ENCODE peak calls at places on chromosomes 7 and 10, in five cellular contexts. Y, T, U, C and I are unnamed samples.
A peak's percentile ranks its signal among the peaks of the same experiment; 100 is the strongest.

GRCh38 chr10:73774637-73775036 is 7.2 kb upstream of the CHCHD1 start:
- DNase-seq in Y (peak; percentile 43), T (peak; percentile 31), U (no peak), C (peak; percentile 47), I (peak; percentile 28)

GRCh38 chr10:106502651-106503050 is 661.9 kb downstream of the SORCS1 start:
- DNase-seq in Y (no peak), T (no peak), U (no peak), C (no peak), I (no peak)

GRCh38 chr10:75191821-75192568 is 18.6 kb upstream of the VDAC2 start:
- DNase-seq in Y (peak; percentile 96), T (peak; percentile 91), U (no peak), C (peak; percentile 97), I (peak; percentile 85)

GRCh38 chr7:104931181-104931781 is 82.7 kb upstream of the KMT2E start:
- DNase-seq in Y (no peak), T (no peak), U (no peak), C (no peak), I (no peak)

GRCh38 chr7:76086070-76086469 is 38.2 kb downstream of the MDH2 start:
- DNase-seq in Y (peak; percentile 65), T (peak; percentile 44), U (no peak), C (no peak), I (peak; percentile 66)

GRCh38 chr7:123679614-123680013 is 23.9 kb downstream of the LMOD2 start:
- DNase-seq in Y (no peak), T (no peak), U (no peak), C (no peak), I (no peak)

GRCh38 chr10:26503911-26504310 is 65.8 kb downstream of the APBB1IP start:
- DNase-seq in Y (no peak), T (no peak), U (no peak), C (peak; percentile 28), I (no peak)

GRCh38 chr10:103394180-103394579 is 2.1 kb downstream of the ATP5MK start:
- DNase-seq in Y (peak; percentile 20), T (peak; percentile 50), U (no peak), C (no peak), I (no peak)

GRCh38 chr7:150388306-150388705 is 9.2 kb downstream of the ZNF775 start:
- DNase-seq in Y (no peak), T (no peak), U (no peak), C (no peak), I (no peak)

DNA sequence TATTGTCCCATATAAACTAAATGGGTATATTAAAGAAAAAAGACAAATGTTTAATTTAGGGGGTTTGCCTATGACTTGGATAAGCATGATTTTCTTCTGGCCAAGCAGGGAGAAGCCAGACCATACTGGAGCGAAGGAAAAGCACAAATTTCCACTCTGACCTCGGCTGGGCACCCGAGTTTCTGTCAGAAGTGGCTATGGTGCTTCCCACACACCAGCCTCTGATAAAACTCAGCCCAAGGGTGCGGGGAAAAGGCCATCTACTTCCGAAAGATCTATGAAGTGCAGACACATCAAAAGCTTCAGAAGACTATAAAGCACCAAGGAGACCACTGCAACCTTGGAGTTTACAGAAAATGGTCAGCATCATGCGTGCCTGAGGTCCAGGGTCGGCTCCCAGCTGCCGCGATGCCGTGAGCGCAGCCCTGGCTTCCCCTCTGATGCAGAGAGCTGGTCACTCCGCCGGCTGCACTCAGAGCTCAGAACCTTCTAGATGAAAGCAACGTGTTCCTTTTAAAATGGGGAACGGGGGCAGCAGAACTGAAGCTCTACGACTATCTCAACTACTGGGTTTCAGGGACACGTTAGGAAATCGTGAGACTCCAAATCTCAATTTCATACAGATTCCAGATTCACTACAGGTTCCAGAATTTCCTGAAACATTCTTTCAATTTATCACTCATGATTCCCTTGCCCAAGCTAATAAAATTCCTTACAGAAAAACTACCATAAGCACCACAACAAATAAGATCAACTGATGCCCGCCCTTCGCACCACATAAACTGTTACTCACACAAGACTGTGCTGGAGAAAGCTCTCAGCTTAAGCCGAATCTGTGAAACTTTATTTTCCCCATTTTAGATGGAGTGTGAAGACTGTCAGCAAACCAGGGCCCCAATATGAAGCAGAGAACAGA is 84.5 kb downstream of the DIP2C start:
- DNase-seq in Y (no peak), T (no peak), U (no peak), C (no peak), I (no peak)
- H3K27ac ChIP-seq in Y (no peak overlapping the region), T (no peak overlapping the region), U (no peak overlapping the region), C (no peak overlapping the region), I (no peak overlapping the region)

GRCh38 chr10:66637273-66638036 is 288.4 kb upstream of the LRRTM3 start:
- DNase-seq in Y (no peak), T (peak; percentile 10), U (no peak), C (peak; percentile 1), I (peak; percentile 28)

GRCh38 chr10:66642217-66642616 is 283.6 kb upstream of the LRRTM3 start:
- DNase-seq in Y (no peak), T (peak; percentile 20), U (no peak), C (no peak), I (peak; percentile 51)

GRCh38 chr10:66639351-66639750 is 286.5 kb upstream of the LRRTM3 start:
- DNase-seq in Y (no peak), T (peak; percentile 60), U (no peak), C (no peak), I (peak; percentile 21)
- H3K4me2 ChIP-seq in Y (no peak overlapping the region), T (no peak overlapping the region), U (no peak overlapping the region), C (no peak overlapping the region), I (peak overlapping the region; percentile 30)

GRCh38 chr7:12696001-12696400 is 8.6 kb downstream of the ARL4A start:
- DNase-seq in Y (no peak), T (no peak), U (no peak), C (no peak), I (peak; percentile 66)
- H3K27ac ChIP-seq in Y (no peak overlapping the region), T (no peak overlapping the region), U (no peak overlapping the region), C (no peak overlapping the region), I (no peak overlapping the region)

DNA sequence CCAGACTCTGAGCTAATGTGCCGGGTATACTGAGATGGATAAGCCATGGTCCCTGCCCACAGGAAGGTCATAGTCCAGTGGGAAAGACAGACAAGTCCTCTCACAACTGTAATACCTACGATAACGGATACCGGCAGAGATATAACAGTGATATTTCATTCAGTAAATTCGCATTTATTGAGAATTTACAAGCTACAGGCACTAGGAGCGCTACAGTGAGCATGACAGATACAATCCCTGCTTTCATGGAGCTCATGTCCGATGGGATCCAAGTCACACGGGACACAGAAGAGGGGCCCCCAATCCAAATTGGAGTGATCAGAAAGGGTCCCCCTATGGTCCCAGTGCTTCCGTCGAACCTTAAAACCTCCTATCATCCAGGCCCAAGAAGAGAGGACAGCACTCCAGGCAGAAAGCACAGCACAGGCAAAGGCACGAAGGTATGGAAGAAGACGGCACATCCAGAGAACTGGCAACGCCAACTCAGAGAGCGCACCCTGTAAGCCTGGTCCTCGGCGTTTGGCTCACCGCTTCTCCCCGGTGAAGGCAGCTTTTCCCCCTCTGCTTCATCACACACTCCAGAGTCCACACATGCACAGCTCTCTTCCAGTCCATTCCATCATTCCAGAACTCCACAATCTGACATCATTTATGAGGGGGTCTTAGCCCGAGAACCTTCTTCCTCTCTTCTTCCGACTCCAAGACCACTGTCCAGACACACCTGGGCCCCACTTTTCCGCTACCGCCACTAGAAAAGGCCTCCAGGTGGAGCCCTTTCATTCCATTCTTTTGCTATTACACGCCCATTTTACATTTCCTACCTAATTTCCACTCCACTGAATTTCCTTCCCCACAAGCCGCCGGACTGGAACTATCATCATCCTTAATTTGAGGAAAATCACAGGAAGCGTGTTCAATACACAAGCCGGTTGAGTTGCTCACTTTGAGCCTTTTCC is 47.8 kb upstream of the NKX2-3 start:
- DNase-seq in Y (no peak), T (no peak), U (no peak), C (peak; percentile 17), I (peak; percentile 2)
- H3K4me2 ChIP-seq in Y (no peak overlapping the region), T (no peak overlapping the region), U (no peak overlapping the region), C (no peak overlapping the region), I (no peak overlapping the region)

GRCh38 chr10:79022565-79023488 is 45.9 kb upstream of the ZMIZ1 start:
- DNase-seq in Y (no peak), T (peak; percentile 67), U (no peak), C (peak; percentile 32), I (no peak)
- H3K27ac ChIP-seq in Y (no peak overlapping the region), T (no peak overlapping the region), U (no peak overlapping the region), C (no peak overlapping the region), I (no peak overlapping the region)

GRCh38 chr7:2821842-2822507 is 22.1 kb downstream of the GNA12 start:
- DNase-seq in Y (peak; percentile 88), T (peak; percentile 93), U (no peak), C (peak; percentile 41), I (peak; percentile 79)
- H3K4me2 ChIP-seq in Y (peak overlapping the region; percentile 25), T (peak overlapping the region; percentile 37), U (no peak overlapping the region), C (peak overlapping the region; percentile 67), I (peak overlapping the region; percentile 70)

GRCh38 chr10:19860107-19860506 is 43.9 kb downstream of the PLXDC2 start:
- DNase-seq in Y (no peak), T (no peak), U (no peak), C (no peak), I (no peak)

DNA sequence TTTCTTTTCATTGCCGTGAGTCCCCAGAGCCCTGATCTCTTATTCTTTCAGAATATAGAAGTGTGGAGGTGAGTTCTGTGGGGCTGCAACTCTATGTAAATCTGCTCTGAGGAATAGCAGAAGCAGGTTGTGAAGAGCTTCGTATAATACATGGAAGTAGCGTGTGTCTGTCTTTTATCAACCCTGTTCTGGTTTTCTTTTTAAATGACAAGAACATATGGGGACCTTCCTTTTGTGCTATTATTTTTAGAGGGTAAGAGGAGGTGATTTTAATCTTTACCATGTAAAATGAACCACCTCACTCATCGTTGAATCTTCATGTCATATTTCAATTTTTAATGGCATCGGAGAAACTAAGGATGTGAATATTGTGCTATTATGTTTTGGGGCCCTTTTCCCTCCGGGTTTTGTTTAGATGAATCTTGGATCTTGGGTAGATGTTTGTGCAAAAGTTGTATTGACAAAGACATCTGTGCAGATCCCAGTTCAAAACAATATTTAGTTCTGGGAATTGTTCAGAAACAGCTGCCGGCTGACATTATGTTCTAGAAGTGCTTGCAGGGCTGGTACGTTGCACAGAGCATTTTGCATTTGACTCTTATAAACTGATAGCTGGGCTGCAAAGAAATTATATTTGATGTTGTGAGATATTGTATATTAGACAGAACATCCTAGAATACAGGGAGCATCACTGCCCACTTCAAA is 46.7 kb downstream of the PLXDC2 start:
- DNase-seq in Y (no peak), T (no peak), U (no peak), C (no peak), I (no peak)
- H3K27ac ChIP-seq in Y (no peak overlapping the region), T (no peak overlapping the region), U (no peak overlapping the region), C (no peak overlapping the region), I (no peak overlapping the region)

DNA sequence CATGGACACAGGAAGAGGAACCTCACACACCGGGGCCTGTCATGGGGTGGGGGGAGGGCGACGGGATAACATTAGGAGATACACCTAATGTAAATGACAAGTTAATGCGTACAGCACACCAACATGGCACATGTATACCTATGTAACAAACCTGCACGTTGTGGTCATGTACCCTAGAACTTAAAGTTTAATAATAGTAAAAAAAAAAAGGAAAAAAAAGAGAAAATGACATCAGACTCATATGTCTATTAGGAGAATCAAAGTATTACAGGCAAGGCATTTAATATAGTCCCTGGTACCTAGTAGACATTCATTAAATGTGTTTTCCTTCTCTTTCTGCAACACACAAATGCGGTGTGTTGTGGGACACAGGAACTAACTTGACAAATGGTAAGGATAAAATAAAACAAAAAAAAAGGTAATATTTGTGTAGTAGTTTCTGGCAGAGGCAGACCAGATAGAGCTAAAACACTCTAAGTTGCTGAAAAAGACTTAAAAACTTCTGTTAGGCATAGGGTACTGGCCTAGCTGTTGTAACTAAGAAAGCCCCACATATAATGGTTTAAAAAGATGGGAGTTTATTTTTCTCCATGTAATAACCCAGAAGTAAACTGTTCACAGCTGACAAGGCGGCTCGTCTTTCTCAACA is 68.8 kb downstream of the NAMPT start:
- DNase-seq in Y (no peak), T (no peak), U (no peak), C (no peak), I (no peak)
- H3K4me2 ChIP-seq in Y (no peak overlapping the region), T (peak overlapping the region; percentile 30), U (no peak overlapping the region), C (peak overlapping the region; percentile 86), I (peak overlapping the region; percentile 31)

GRCh38 chr7:135260930-135261721 is 27.5 kb downstream of the STRA8 start:
- DNase-seq in Y (no peak), T (peak; percentile 9), U (no peak), C (no peak), I (no peak)
- H3K27ac ChIP-seq in Y (no peak overlapping the region), T (no peak overlapping the region), U (no peak overlapping the region), C (no peak overlapping the region), I (no peak overlapping the region)